ENCODE peak calls at places on chromosomes 6 and 20, in six cellular contexts. Z is neural crest cell, A is cardiac muscle cell, K is A549, T is right lobe of liver, F is PC-9. R is an unnamed sample.

GRCh38 chr20:32972181-32973076 is 31.8 kb downstream of the SUN5 start:
- DNase-seq in Z (no peak), A (no peak), K (no peak), T (no peak), F (no peak), R (peak; percentile 83)

GRCh38 chr20:18587665-18588553 is at the start of gene DTD1:
- DNase-seq in Z (peak; percentile 97), A (peak; percentile 92), K (peak; percentile 95), T (peak; percentile 96), F (peak; percentile 66), R (peak; percentile 96)

GRCh38 chr6:81744136-81744535 is 8.3 kb downstream of the TENT5A start:
- DNase-seq in Z (no peak), A (no peak), K (no peak), T (no peak), F (no peak), R (no peak)

GRCh38 chr6:107114872-107115694 is at the start of gene BEND3:
- DNase-seq in Z (peak; percentile 29), A (peak; percentile 66), K (peak; percentile 42), T (peak; percentile 46), F (no peak), R (no peak)

GRCh38 chr20:63898882-63899558 is 4.1 kb downstream of the DNAJC5 start:
- DNase-seq in Z (no peak), A (no peak), K (no peak), T (no peak), F (no peak), R (no peak)

GRCh38 chr6:106600329-106600728 is 29.0 kb downstream of the RTN4IP1 start:
- DNase-seq in Z (no peak), A (no peak), K (no peak), T (no peak), F (no peak), R (no peak)

GRCh38 chr6:37942606-37943376 is 123.3 kb downstream of the ZFAND3 start:
- DNase-seq in Z (no peak), A (no peak), K (no peak), T (no peak), F (no peak), R (no peak)

GRCh38 chr20:36957875-36958667 is 6.6 kb upstream of the SAMHD1 start:
- DNase-seq in Z (no peak), A (no peak), K (no peak), T (no peak), F (no peak), R (no peak)

GRCh38 chr6:30646450-30647038 is 389 bp upstream of the C6orf136 start:
- DNase-seq in Z (no peak), A (peak; percentile 12), K (no peak), T (peak; percentile 35), F (no peak), R (no peak)

GRCh38 chr6:155521719-155522118 is 66.1 kb upstream of the NOX3 start:
- DNase-seq in Z (no peak), A (no peak), K (no peak), T (no peak), F (no peak), R (no peak)

GRCh38 chr6:118530942-118531341 is 17.2 kb upstream of the PLN start:
- DNase-seq in Z (no peak), A (no peak), K (no peak), T (no peak), F (no peak), R (no peak)

GRCh38 chr20:37519508-37520416 is 1.3 kb upstream of the NNAT start:
- DNase-seq in Z (no peak), A (peak; percentile 33), K (no peak), T (no peak), F (no peak), R (no peak)

GRCh38 chr6:54907316-54907715 is 60.7 kb downstream of the FAM83B start:
- DNase-seq in Z (no peak), A (no peak), K (no peak), T (no peak), F (no peak), R (no peak)

GRCh38 chr6:148492654-148493290 is 150.1 kb downstream of the SASH1 start:
- DNase-seq in Z (no peak), A (no peak), K (no peak), T (no peak), F (no peak), R (no peak)

GRCh38 chr6:107550241-107550840 is 60.4 kb downstream of the SOBP start:
- DNase-seq in Z (no peak), A (no peak), K (no peak), T (no peak), F (no peak), R (no peak)

GRCh38 chr20:18638768-18639167 is 50.9 kb downstream of the DTD1 start:
- DNase-seq in Z (no peak), A (no peak), K (no peak), T (no peak), F (no peak), R (no peak)

GRCh38 chr6:72646604-72647485 is 25.0 kb downstream of the KCNQ5 start:
- DNase-seq in Z (no peak), A (no peak), K (no peak), T (no peak), F (no peak), R (no peak)

GRCh38 chr6:142387997-142388815 is 86.4 kb downstream of the ADGRG6 start:
- DNase-seq in Z (no peak), A (peak; percentile 59), K (peak; percentile 55), T (no peak), F (peak; percentile 66), R (no peak)

GRCh38 chr20:57662313-57663240 is 42.4 kb upstream of the ZBP1 start:
- DNase-seq in Z (no peak), A (no peak), K (no peak), T (peak; percentile 10), F (no peak), R (peak; percentile 81)

GRCh38 chr6:13012977-13013680 is 296.6 kb downstream of the PHACTR1 start:
- DNase-seq in Z (peak; percentile 7), A (peak; percentile 60), K (no peak), T (peak; percentile 26), F (no peak), R (peak; percentile 67)

GRCh38 chr20:35702051-35702823 is 3.0 kb downstream of the ROMO1 start:
- DNase-seq in Z (no peak), A (no peak), K (no peak), T (no peak), F (no peak), R (no peak)

GRCh38 chr6:52910091-52910490 is 593 bp upstream of the GSTA3 start:
- DNase-seq in Z (no peak), A (no peak), K (no peak), T (no peak), F (no peak), R (no peak)

GRCh38 chr6:126102358-126102757 is 116.0 kb downstream of the TRMT11 start:
- DNase-seq in Z (no peak), A (no peak), K (no peak), T (no peak), F (no peak), R (no peak)

GRCh38 chr20:61800359-61801064 is 265.2 kb downstream of the TAF4 start:
- DNase-seq in Z (no peak), A (no peak), K (no peak), T (no peak), F (no peak), R (peak; percentile 80)

GRCh38 chr6:26103141-26103769 is 16.0 kb downstream of the HFE start:
- DNase-seq in Z (no peak), A (no peak), K (peak; percentile 44), T (no peak), F (peak; percentile 67), R (no peak)

GRCh38 chr20:19802492-19803158 is 44.6 kb downstream of the RIN2 start:
- DNase-seq in Z (no peak), A (peak; percentile 39), K (peak; percentile 76), T (peak; percentile 37), F (peak; percentile 68), R (no peak)
- TF ChIP-seq CTCF in Z (peak; percentile 60), A (peak; percentile 19), K (peak; percentile 44), T (no peak), F (peak; percentile 71), R (peak; percentile 64)

GRCh38 chr6:152598421-152598820 is 38.7 kb downstream of the SYNE1 start:
- DNase-seq in Z (no peak), A (no peak), K (no peak), T (no peak), F (no peak), R (no peak)
- TF ChIP-seq CTCF in Z (no peak), A (no peak), K (no peak), T (no peak), F (no peak), R (no peak)

GRCh38 chr6:2103644-2104523 is 141.5 kb downstream of the GMDS start:
- DNase-seq in Z (no peak), A (peak; percentile 36), K (peak; percentile 59), T (peak; percentile 38), F (peak; percentile 37), R (no peak)
- TF ChIP-seq CTCF in Z (peak; percentile 78), A (peak; percentile 62), K (peak; percentile 58), T (peak; percentile 56), F (peak; percentile 67), R (peak; percentile 90)

GRCh38 chr6:139112146-139112545 is 22.7 kb upstream of the HECA start:
- DNase-seq in Z (no peak), A (no peak), K (no peak), T (no peak), F (peak; percentile 33), R (no peak)

GRCh38 chr6:139108378-139108777 is 26.5 kb upstream of the HECA start:
- DNase-seq in Z (no peak), A (no peak), K (no peak), T (no peak), F (no peak), R (no peak)

GRCh38 chr6:139112561-139112960 is 22.3 kb upstream of the HECA start:
- DNase-seq in Z (no peak), A (no peak), K (no peak), T (no peak), F (peak; percentile 32), R (no peak)

GRCh38 chr6:139107051-139107450 is 27.8 kb upstream of the HECA start:
- DNase-seq in Z (no peak), A (no peak), K (no peak), T (no peak), F (no peak), R (no peak)

DNA sequence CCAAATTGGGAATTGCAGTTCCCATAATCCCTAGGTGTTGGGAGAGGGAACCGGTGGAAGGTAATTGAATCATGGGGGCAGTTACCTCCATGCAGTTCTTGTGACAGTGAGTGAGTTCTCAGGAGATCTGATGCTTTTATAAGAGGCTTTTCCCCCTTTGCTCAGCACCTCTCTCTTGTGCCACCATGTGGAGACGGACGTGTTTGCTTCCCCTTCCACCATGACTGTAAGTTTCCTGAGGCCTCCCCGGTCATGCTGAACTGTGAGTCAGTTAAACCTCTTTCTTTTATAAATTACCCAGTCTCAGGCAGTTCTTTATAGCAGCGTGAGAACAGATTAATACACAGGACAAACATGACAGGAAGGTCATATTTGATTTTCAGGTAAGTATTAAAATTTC is 25.3 kb upstream of the HECA start:
- DNase-seq in Z (no peak), A (peak; percentile 8), K (peak; percentile 46), T (no peak), F (peak; percentile 21), R (no peak)
- TF ChIP-seq CTCF in Z (peak; percentile 37), A (peak; percentile 55), K (no peak), T (peak; percentile 37), F (no peak), R (peak; percentile 59)